ENCODE peak calls at places on chromosome 4, in seven cellular contexts. C is endothelial cell of umbilical vein, E is AG09309, Y is foreskin fibroblast, H is heart right ventricle, S is endothelial cell, M is osteocyte. L is an unnamed sample.

GRCh38 chr4:89545315-89545714 is 237.7 kb upstream of the GPRIN3 start:
- DNase-seq in E (no peak), Y (no peak), C (no peak), M (no peak), H (no peak), S (no peak), L (no peak)

GRCh38 chr4:172794378-172794777 is 374.2 kb upstream of the GALNT7 start:
- DNase-seq in H (no peak), Y (no peak), E (no peak), C (no peak), M (no peak), S (no peak), L (no peak)

GRCh38 chr4:13516315-13516860 is 27.9 kb downstream of the NKX3-2 start:
- DNase-seq in H (no peak), Y (no peak), S (no peak), C (no peak), M (no peak), E (no peak), L (no peak)

GRCh38 chr4:62260256-62260655 is 1060.1 kb downstream of the ADGRL3 start:
- DNase-seq in H (no peak), E (no peak), S (no peak), C (no peak), Y (no peak), M (no peak), L (no peak)

GRCh38 chr4:149031399-149031798 is 589.2 kb upstream of the NR3C2 start:
- DNase-seq in S (no peak), Y (no peak), M (no peak), E (no peak), C (peak), H (no peak), L (no peak)

GRCh38 chr4:153676491-153676890 is 7.6 kb upstream of the TLR2 start:
- DNase-seq in C (peak), Y (no peak), E (no peak), S (no peak), H (no peak), M (no peak), L (no peak)

GRCh38 chr4:113162089-113162488 is 112.6 kb downstream of the ANK2 start:
- DNase-seq in Y (peak), E (no peak), C (no peak), S (no peak), M (no peak), H (no peak), L (no peak)

GRCh38 chr4:48752726-48753125 is 27.4 kb downstream of the FRYL start:
- DNase-seq in M (no peak), S (no peak), C (peak), Y (no peak), E (no peak), H (no peak), L (no peak)

GRCh38 chr4:188819243-188819642 is 680.0 kb downstream of the TRIML1 start:
- DNase-seq in E (no peak), S (no peak), C (no peak), Y (no peak), M (no peak), H (no peak), L (no peak)

GRCh38 chr4:15976456-15977096 is 13.6 kb upstream of the FGFBP2 start:
- DNase-seq in E (no peak), H (no peak), M (no peak), S (no peak), Y (no peak), C (no peak), L (no peak)

GRCh38 chr4:7226993-7227392 is 34.7 kb downstream of the SORCS2 start:
- DNase-seq in S (no peak), Y (no peak), C (no peak), E (no peak), M (no peak), H (no peak), L (no peak)

GRCh38 chr4:107818301-107818910 is 6.3 kb upstream of the SGMS2 start:
- DNase-seq in C (no peak), M (no peak), S (no peak), E (no peak), Y (peak), H (no peak), L (no peak)

GRCh38 chr4:7049295-7049694 is 6.1 kb downstream of the TADA2B start:
- DNase-seq in M (no peak), C (no peak), E (no peak), H (no peak), Y (no peak), S (no peak), L (no peak)

GRCh38 chr4:15682340-15682725 is 706 bp downstream of the FAM200B start:
- DNase-seq in C (peak), M (no peak), H (no peak), Y (no peak), E (no peak), S (no peak), L (no peak)

GRCh38 chr4:2535386-2536192 is 858 bp upstream of the FAM193A start:
- DNase-seq in E (no peak), M (peak), S (peak), Y (peak), C (no peak), H (peak), L (no peak)

GRCh38 chr4:1009647-1010521 is 1.5 kb upstream of the FGFRL1 start:
- DNase-seq in C (peak), M (no peak), S (peak), Y (no peak), H (peak), E (no peak), L (no peak)
- TF ChIP-seq CTCF in C (peak), M (peak), S (peak), Y (no peak), H (no peak), E (no peak), L (peak)

DNA sequence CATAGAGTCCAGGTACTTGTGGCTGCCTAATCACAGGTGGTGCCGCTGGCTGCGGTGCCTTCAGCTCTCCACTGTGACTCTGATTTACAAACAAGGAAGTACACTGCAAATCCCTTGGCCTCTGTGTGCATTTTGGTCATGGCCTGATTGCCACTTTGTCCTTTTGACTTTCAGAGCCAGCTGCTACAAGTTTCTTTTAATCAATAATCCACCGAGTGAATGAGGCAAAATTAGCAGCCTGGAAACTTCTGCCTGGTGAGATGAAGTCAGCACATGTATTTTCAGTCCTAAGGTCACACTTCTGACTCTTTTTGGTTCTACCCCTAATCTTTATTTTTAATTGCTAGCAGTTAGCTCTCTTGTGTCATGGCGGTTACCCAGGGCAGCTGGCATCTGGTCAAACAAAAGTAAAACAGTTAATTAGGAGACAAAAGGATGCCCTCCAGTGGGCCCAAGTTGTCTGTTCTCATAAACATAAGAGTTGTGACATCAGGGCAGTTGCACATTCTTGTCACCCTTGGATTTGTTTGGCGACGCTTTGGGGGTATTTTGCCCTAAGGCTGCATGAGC is 62.3 kb upstream of the LNX1 start:
- DNase-seq in Y (peak), C (peak), H (no peak), E (no peak), M (no peak), S (no peak), L (no peak)
- TF ChIP-seq CTCF in Y (no peak), C (no peak), H (peak), E (no peak), M (no peak), S (no peak), L (no peak)

GRCh38 chr4:116668190-116668589 is 417.2 kb downstream of the TRAM1L1 start:
- DNase-seq in Y (no peak), H (no peak), E (no peak), C (no peak), S (no peak), M (no peak), L (no peak)
- TF ChIP-seq CTCF in Y (no peak), H (no peak), E (no peak), C (peak), S (peak), M (peak), L (no peak)

DNA sequence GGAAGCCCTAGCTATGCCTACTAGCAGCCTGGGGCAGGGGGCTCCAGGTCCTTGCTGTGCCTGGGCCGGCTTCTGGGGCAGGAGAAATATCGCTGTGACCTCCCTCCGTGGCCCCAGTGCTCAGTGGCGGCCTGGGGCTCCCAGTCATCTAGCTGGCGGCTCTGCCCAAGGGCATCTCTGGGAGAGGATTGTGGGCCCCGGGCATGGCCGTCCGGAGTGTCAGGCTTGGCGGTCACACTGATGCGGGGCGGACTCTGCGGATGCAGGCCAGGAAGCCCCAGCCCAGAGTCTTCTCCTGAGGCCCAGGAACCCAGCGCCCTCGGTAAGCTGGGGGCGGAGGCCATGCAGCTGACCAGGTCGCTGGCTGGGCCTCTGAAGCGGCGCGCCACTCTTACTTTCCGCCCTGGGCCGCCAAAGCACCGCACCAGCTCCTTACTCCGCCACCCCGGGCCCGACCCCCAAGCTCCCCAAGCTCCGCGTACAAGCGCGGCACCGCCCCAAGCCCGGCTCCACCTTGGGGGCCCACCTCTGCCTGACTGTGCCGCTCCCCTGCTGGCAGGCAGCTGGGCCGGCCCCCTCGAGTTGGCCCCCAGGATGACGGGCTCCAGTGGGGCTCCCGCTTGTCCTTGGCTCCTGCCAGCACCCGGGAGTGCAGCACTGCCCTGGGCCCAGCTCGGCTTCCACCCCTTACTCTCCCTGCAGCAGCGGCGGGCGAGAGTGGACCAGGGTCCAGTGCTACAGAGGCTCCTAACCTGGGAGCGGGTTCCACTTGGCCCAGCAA is 720.0 kb downstream of the PCDH18 start:
- DNase-seq in C (no peak), E (no peak), S (no peak), H (no peak), Y (no peak), M (peak), L (no peak)
- TF ChIP-seq CTCF in C (no peak), E (no peak), S (no peak), H (no peak), Y (no peak), M (no peak), L (no peak)

DNA sequence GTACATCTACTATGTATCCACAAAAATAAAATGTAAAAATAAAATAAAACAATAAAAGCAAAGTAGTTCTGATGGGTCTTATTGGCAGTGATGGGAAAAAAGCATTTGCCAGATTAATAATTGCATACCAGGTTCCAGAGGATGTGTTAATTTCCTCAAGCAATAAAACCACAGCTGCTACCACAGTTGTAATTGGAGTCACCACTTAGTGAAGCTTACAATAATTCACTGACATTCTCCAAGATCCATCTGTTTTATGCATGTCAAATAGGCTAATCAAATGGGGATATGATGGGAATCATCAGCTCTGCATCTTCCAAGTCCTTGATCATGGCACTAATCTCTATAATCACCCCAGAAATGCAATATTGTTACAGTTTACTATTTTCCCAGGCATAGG is 123.5 kb upstream of the EMCN start:
- DNase-seq in H (no peak), Y (no peak), C (peak), S (no peak), M (no peak), E (no peak), L (no peak)
- TF ChIP-seq CTCF in H (no peak), Y (no peak), C (no peak), S (no peak), M (no peak), E (no peak), L (no peak)

GRCh38 chr4:186069734-186070133 is 778 bp downstream of the TLR3 start:
- DNase-seq in Y (no peak), E (no peak), H (no peak), M (no peak), C (no peak), S (no peak), L (no peak)

GRCh38 chr4:186072516-186072915 is 3.6 kb downstream of the TLR3 start:
- DNase-seq in S (no peak), C (no peak), E (no peak), H (no peak), Y (no peak), M (no peak), L (no peak)

GRCh38 chr4:186061919-186062318 is 7.0 kb upstream of the TLR3 start:
- DNase-seq in E (no peak), Y (no peak), H (no peak), C (no peak), S (no peak), M (no peak), L (no peak)

GRCh38 chr4:186068581-186069402 is at the start of gene TLR3:
- DNase-seq in C (peak), Y (peak), M (no peak), H (no peak), S (no peak), E (no peak), L (no peak)

GRCh38 chr4:186067757-186068385 is 1.1 kb upstream of the TLR3 start:
- DNase-seq in H (peak), E (peak), C (peak), M (no peak), S (peak), Y (peak), L (peak)
- TF ChIP-seq CTCF in H (peak), E (peak), C (peak), M (peak), S (no peak), Y (peak), L (peak)

GRCh38 chr4:22988526-22988925 is 295.8 kb downstream of the GBA3 start:
- DNase-seq in C (no peak), S (no peak), M (no peak), E (no peak), Y (no peak), H (no peak), L (no peak)

GRCh38 chr4:22984390-22984789 is 291.7 kb downstream of the GBA3 start:
- DNase-seq in S (no peak), Y (no peak), E (no peak), C (no peak), H (no peak), M (no peak), L (no peak)

GRCh38 chr4:22987861-22988260 is 295.1 kb downstream of the GBA3 start:
- DNase-seq in S (no peak), Y (peak), E (no peak), C (no peak), M (no peak), H (no peak), L (no peak)

GRCh38 chr4:22986262-22986661 is 293.5 kb downstream of the GBA3 start:
- DNase-seq in S (no peak), M (no peak), C (no peak), H (no peak), E (no peak), Y (no peak), L (no peak)

DNA sequence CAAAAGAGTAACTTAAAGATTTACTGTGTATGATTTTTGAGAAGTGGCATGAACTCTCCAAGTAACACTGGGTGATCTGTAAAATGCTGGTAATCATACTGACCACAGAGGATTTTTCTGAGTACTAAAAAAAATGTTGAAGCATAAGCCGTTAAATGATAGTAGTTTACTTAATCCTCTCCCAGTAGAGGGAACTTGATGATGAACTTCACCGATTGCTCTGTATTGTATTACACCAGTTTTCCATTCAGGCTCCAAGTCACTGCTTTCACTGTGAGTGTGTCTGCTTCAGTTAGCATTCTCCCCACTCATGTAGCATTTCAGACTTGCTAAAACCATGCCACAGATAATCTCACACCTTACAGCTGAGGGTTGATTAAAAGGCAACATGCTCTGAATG is 294.1 kb downstream of the GBA3 start:
- DNase-seq in H (no peak), C (no peak), M (no peak), S (no peak), E (no peak), Y (no peak), L (no peak)
- TF ChIP-seq CTCF in H (no peak), C (no peak), M (no peak), S (no peak), E (no peak), Y (no peak), L (no peak)

GRCh38 chr4:42558156-42558555 is 98.7 kb downstream of the ATP8A1 start:
- DNase-seq in C (no peak), Y (no peak), S (no peak), M (no peak), H (no peak), E (no peak), L (no peak)

GRCh38 chr4:42562016-42562415 is 94.9 kb downstream of the ATP8A1 start:
- DNase-seq in E (no peak), C (no peak), S (no peak), M (no peak), Y (no peak), H (no peak), L (no peak)

GRCh38 chr4:42561031-42561430 is 95.9 kb downstream of the ATP8A1 start:
- DNase-seq in H (no peak), Y (no peak), E (no peak), S (no peak), M (no peak), C (no peak), L (no peak)

GRCh38 chr4:42555828-42556227 is 101.1 kb downstream of the ATP8A1 start:
- DNase-seq in Y (peak), S (no peak), E (no peak), H (no peak), C (peak), M (no peak), L (no peak)

DNA sequence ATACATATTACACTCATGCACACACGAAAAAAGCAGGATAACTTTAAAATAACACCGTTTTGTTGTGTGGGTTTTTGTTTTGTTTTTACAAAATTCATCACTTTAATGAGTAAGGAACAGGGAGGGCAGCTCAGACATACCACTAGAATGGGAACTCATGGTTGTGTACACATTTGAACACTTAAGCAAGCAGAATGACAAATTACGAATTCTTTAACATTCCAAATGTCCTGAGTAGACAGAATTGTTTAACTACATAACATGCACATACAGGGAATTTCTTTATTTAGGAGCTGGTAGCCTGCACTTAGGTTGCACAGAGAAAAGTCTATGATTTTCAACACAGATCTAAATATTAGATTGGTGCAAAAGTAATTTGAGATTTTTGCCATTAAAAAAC is 96.4 kb downstream of the ATP8A1 start:
- DNase-seq in Y (no peak), M (no peak), C (no peak), E (no peak), S (no peak), H (no peak), L (no peak)
- TF ChIP-seq CTCF in Y (no peak), M (no peak), C (no peak), E (no peak), S (no peak), H (no peak), L (no peak)

GRCh38 chr4:9600246-9600645 is 156.0 kb downstream of the DEFB131A start:
- DNase-seq in H (no peak), M (peak), S (no peak), E (no peak), Y (no peak), C (no peak), L (no peak)
- TF ChIP-seq CTCF in H (no peak), M (no peak), S (no peak), E (no peak), Y (no peak), C (no peak), L (no peak)

GRCh38 chr4:150896513-150896912 is 118.6 kb downstream of the LRBA start:
- DNase-seq in E (no peak), Y (no peak), S (no peak), M (no peak), H (no peak), C (no peak), L (no peak)
- TF ChIP-seq CTCF in E (no peak), Y (no peak), S (no peak), M (no peak), H (no peak), C (no peak), L (no peak)